ENCODE peak calls at places on chromosomes 16 and 17, in nine cellular contexts. Z is prostate gland; D is stimulated activated CD4-positive, alpha-beta T cell treated with anti-CD3 and anti-CD28 coated beads, Interleukin-15, amount 100 ng/mL, for 1 hour; I is cerebellar nuclear complex; L is stimulated activated CD8-positive, alpha-beta memory T cell treated with anti-CD3 and anti-CD28 coated beads, Interleukin-4, amount 100 ng/mL, for 1 hour; E is kidney; V is C1 segment of cervical spinal cord; B is skeletal muscle cell; N is brain microvascular endothelial cell. S is an unnamed sample.

GRCh38 chr17:42388381-42389134 is at the start of gene STAT3:
- DNase-seq in Z (peak), V (peak), L (peak), E (peak), D (peak), N (peak), I (peak), B (peak), S (peak)

GRCh38 chr17:78901806-78902205 is 1.2 kb downstream of the CEP295NL start:
- DNase-seq in I (no peak), B (no peak), Z (no peak), E (no peak), N (no peak), D (no peak), L (no peak), V (no peak), S (no peak)

GRCh38 chr16:89256651-89257254 is 39.2 kb downstream of the ZNF778 start:
- DNase-seq in Z (peak), L (peak), N (peak), I (peak), V (peak), E (peak), D (peak), B (no peak), S (peak)

GRCh38 chr16:54628796-54629625 is 301.7 kb upstream of the IRX5 start:
- DNase-seq in D (no peak), B (no peak), E (no peak), L (no peak), Z (no peak), N (no peak), I (no peak), V (no peak), S (no peak)

GRCh38 chr16:2250652-2251280 is 621 bp downstream of the ECI1 start:
- DNase-seq in Z (no peak), N (peak), I (no peak), B (no peak), D (no peak), V (no peak), L (no peak), E (no peak), S (no peak)

GRCh38 chr16:3173892-3174617 is 13.9 kb upstream of the OR1F1 start:
- DNase-seq in I (no peak), B (no peak), V (no peak), D (no peak), N (no peak), Z (no peak), E (peak), L (no peak), S (peak)

GRCh38 chr17:78748730-78749317 is 33.2 kb downstream of the CYTH1 start:
- DNase-seq in V (no peak), I (no peak), N (no peak), B (no peak), D (peak), Z (peak), L (peak), E (peak), S (no peak)

GRCh38 chr16:78705694-78706093 is 606.2 kb downstream of the WWOX start:
- DNase-seq in Z (no peak), E (no peak), V (no peak), D (no peak), N (peak), B (no peak), L (no peak), I (no peak), S (peak)

GRCh38 chr17:41666336-41666680 is 22.4 kb upstream of the EIF1 start:
- DNase-seq in I (no peak), V (no peak), Z (no peak), B (no peak), D (peak), L (peak), E (peak), N (peak), S (no peak)

GRCh38 chr16:31477220-31478216 is 5.4 kb upstream of the SLC5A2 start:
- DNase-seq in E (peak), I (no peak), B (no peak), V (no peak), L (no peak), N (no peak), D (no peak), Z (no peak), S (no peak)

GRCh38 chr17:77690271-77691161 is 268.0 kb upstream of the TNRC6C start:
- DNase-seq in B (no peak), L (no peak), Z (no peak), I (no peak), V (no peak), N (no peak), D (no peak), E (no peak), S (no peak)

GRCh38 chr17:45753645-45754225 is 30.4 kb upstream of the CRHR1 start:
- DNase-seq in Z (no peak), V (no peak), L (no peak), D (no peak), I (no peak), E (peak), B (no peak), N (no peak), S (no peak)

GRCh38 chr16:1619976-1620375 is 7.8 kb downstream of the CRAMP1 start:
- DNase-seq in L (no peak), E (no peak), Z (no peak), D (no peak), N (no peak), B (no peak), V (no peak), I (no peak), S (no peak)

GRCh38 chr17:4369557-4370230 is 3.2 kb upstream of the UBE2G1 start:
- DNase-seq in L (no peak), Z (no peak), B (no peak), N (no peak), I (no peak), E (peak), D (no peak), V (no peak), S (no peak)

GRCh38 chr16:50304467-50305440 is 38.4 kb downstream of the ADCY7 start:
- DNase-seq in V (no peak), Z (no peak), L (no peak), I (no peak), D (no peak), B (no peak), E (peak), N (no peak), S (no peak)

GRCh38 chr17:38925263-38925995 is at the start of gene LASP1NB:
- DNase-seq in I (peak), B (no peak), L (peak), Z (no peak), E (no peak), V (peak), N (peak), D (no peak), S (no peak)